ENCODE peak calls at places on chromosome 1, in six cellular contexts. One of them, this sample, is unnamed.

GRCh38 chr1:204714194-204714860 is 28.8 kb upstream of the LRRN2 start:
- DNase-seq in GM20000: no peak
- DNase-seq in glutamatergic neuron: no peak
- DNase-seq in fibroblast of mammary gland: no peak
- DNase-seq in heart left ventricle: no peak
- DNase-seq in mammary epithelial cell: no peak
- DNase-seq in this sample: no peak

GRCh38 chr1:41806472-41807155 is 112.1 kb downstream of the HIVEP3 start:
- DNase-seq in GM20000: peak; percentile 36
- DNase-seq in glutamatergic neuron: no peak
- DNase-seq in fibroblast of mammary gland: no peak
- DNase-seq in heart left ventricle: no peak
- DNase-seq in mammary epithelial cell: no peak
- DNase-seq in this sample: no peak

GRCh38 chr1:45864124-45864721 is 60.8 kb downstream of the MAST2 start:
- DNase-seq in GM20000: no peak
- DNase-seq in glutamatergic neuron: no peak
- DNase-seq in fibroblast of mammary gland: peak; percentile 38
- DNase-seq in heart left ventricle: no peak
- DNase-seq in mammary epithelial cell: peak; percentile 16
- DNase-seq in this sample: no peak

GRCh38 chr1:119217429-119217828 is 77.0 kb upstream of the WARS2 start:
- DNase-seq in GM20000: no peak
- DNase-seq in glutamatergic neuron: no peak
- DNase-seq in fibroblast of mammary gland: no peak
- DNase-seq in heart left ventricle: no peak
- DNase-seq in mammary epithelial cell: no peak
- DNase-seq in this sample: no peak

GRCh38 chr1:109208847-109209463 is 4.8 kb upstream of the SARS1 start:
- DNase-seq in GM20000: no peak
- DNase-seq in glutamatergic neuron: no peak
- DNase-seq in fibroblast of mammary gland: peak; percentile 65
- DNase-seq in heart left ventricle: no peak
- DNase-seq in mammary epithelial cell: peak; percentile 70
- DNase-seq in this sample: no peak

GRCh38 chr1:39575191-39576015 is 1.2 kb downstream of the PABPC4 start:
- DNase-seq in GM20000: peak; percentile 69
- DNase-seq in glutamatergic neuron: peak; percentile 70
- DNase-seq in fibroblast of mammary gland: peak; percentile 82
- DNase-seq in heart left ventricle: peak; percentile 80
- DNase-seq in mammary epithelial cell: peak; percentile 41
- DNase-seq in this sample: peak; percentile 33

GRCh38 chr1:65395887-65396612 is 24.4 kb upstream of the LEPR start:
- DNase-seq in GM20000: no peak
- DNase-seq in glutamatergic neuron: no peak
- DNase-seq in fibroblast of mammary gland: peak; percentile 77
- DNase-seq in heart left ventricle: no peak
- DNase-seq in mammary epithelial cell: peak; percentile 59
- DNase-seq in this sample: no peak

GRCh38 chr1:213761845-213762407 is 225.8 kb upstream of the PROX1 start:
- DNase-seq in GM20000: no peak
- DNase-seq in glutamatergic neuron: no peak
- DNase-seq in fibroblast of mammary gland: no peak
- DNase-seq in heart left ventricle: no peak
- DNase-seq in mammary epithelial cell: no peak
- DNase-seq in this sample: no peak

GRCh38 chr1:81834921-81835698 is 34.4 kb downstream of the ADGRL2 start:
- DNase-seq in GM20000: no peak
- DNase-seq in glutamatergic neuron: no peak
- DNase-seq in fibroblast of mammary gland: peak; percentile 59
- DNase-seq in heart left ventricle: peak; percentile 55
- DNase-seq in mammary epithelial cell: peak; percentile 46
- DNase-seq in this sample: no peak

GRCh38 chr1:119582801-119583200 is 65.3 kb downstream of the ZNF697 start:
- DNase-seq in GM20000: peak; percentile 16
- DNase-seq in glutamatergic neuron: peak; percentile 56
- DNase-seq in fibroblast of mammary gland: peak; percentile 66
- DNase-seq in heart left ventricle: peak; percentile 54
- DNase-seq in mammary epithelial cell: peak; percentile 78
- DNase-seq in this sample: no peak

GRCh38 chr1:166785987-166786386 is 53.3 kb upstream of the POGK start:
- DNase-seq in GM20000: no peak
- DNase-seq in glutamatergic neuron: no peak
- DNase-seq in fibroblast of mammary gland: no peak
- DNase-seq in heart left ventricle: no peak
- DNase-seq in mammary epithelial cell: no peak
- DNase-seq in this sample: no peak
- TF ChIP-seq CTCF in GM20000: no peak
- TF ChIP-seq CTCF in glutamatergic neuron: no peak
- TF ChIP-seq CTCF in fibroblast of mammary gland: no peak
- TF ChIP-seq CTCF in heart left ventricle: no peak
- TF ChIP-seq CTCF in mammary epithelial cell: peak; percentile 22
- TF ChIP-seq CTCF in this sample: no peak

GRCh38 chr1:50526431-50526830 is 103.2 kb upstream of the DMRTA2 start:
- DNase-seq in GM20000: no peak
- DNase-seq in glutamatergic neuron: no peak
- DNase-seq in fibroblast of mammary gland: no peak
- DNase-seq in heart left ventricle: no peak
- DNase-seq in mammary epithelial cell: no peak
- DNase-seq in this sample: no peak

GRCh38 chr1:50529510-50529909 is 106.3 kb upstream of the DMRTA2 start:
- DNase-seq in GM20000: no peak
- DNase-seq in glutamatergic neuron: no peak
- DNase-seq in fibroblast of mammary gland: no peak
- DNase-seq in heart left ventricle: no peak
- DNase-seq in mammary epithelial cell: no peak
- DNase-seq in this sample: no peak

GRCh38 chr1:50527249-50527986 is 104.2 kb upstream of the DMRTA2 start:
- DNase-seq in GM20000: peak; percentile 7
- DNase-seq in glutamatergic neuron: no peak
- DNase-seq in fibroblast of mammary gland: no peak
- DNase-seq in heart left ventricle: no peak
- DNase-seq in mammary epithelial cell: no peak
- DNase-seq in this sample: no peak

GRCh38 chr1:50531601-50532000 is 108.4 kb upstream of the DMRTA2 start:
- DNase-seq in GM20000: no peak
- DNase-seq in glutamatergic neuron: no peak
- DNase-seq in fibroblast of mammary gland: no peak
- DNase-seq in heart left ventricle: no peak
- DNase-seq in mammary epithelial cell: no peak
- DNase-seq in this sample: no peak

DNA sequence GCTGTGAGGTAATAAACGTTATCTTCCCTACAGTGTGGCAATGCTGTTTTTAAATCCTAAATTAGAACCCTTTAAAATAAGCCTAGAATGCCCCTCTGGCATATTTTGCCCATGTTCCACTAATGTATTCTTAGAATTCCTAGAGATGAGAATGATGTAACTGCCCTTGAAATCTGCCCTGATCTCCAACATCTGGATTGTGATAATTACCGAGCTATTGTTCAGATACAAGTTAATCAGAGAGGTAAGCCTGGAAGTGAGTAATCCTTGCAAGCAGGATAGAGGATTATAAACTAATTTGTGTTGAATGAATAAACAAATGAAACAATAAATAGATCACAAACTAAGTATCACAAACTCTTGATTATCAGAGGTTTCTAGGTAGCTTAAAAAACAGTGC is 107.8 kb upstream of the DMRTA2 start:
- DNase-seq in GM20000: no peak
- DNase-seq in glutamatergic neuron: no peak
- DNase-seq in fibroblast of mammary gland: peak; percentile 11
- DNase-seq in heart left ventricle: no peak
- DNase-seq in mammary epithelial cell: no peak
- DNase-seq in this sample: no peak
- TF ChIP-seq CTCF in GM20000: no peak
- TF ChIP-seq CTCF in glutamatergic neuron: no peak
- TF ChIP-seq CTCF in fibroblast of mammary gland: no peak
- TF ChIP-seq CTCF in heart left ventricle: no peak
- TF ChIP-seq CTCF in mammary epithelial cell: no peak
- TF ChIP-seq CTCF in this sample: no peak

DNA sequence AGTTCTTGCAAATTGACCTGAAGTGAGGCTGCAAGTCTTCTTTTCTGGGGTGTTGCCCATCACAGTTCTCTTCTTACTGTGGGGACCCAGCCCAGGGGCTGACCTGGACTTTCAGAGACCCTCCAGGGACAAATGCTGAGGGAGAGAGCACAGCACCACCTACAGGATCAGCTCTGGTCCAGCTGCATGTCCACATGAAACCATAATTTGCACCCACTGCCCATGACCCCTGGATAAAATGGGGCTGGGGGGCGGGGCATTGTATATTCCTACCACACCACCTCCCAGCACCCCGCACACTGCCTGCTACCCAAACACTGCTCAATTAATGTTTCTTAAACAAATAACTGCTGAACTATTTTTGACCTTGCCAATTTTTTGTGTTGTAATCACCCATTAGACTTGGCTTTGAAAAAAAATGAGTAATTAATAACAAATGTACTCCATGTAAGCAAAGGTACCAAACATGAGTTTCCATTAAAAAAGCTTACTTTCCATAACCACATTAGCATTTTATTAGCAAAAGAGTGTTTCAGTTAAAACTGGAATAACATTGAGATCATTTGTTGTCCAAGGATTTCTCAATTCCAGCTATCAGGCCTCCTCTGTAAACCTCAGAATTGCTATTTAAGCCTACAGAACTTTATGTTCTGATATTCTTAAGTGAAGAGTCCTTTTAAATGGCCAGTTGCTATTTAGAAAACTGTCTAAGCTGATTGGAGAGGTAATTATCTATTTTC is 168.0 kb upstream of the RAB4A start:
- DNase-seq in GM20000: no peak
- DNase-seq in glutamatergic neuron: no peak
- DNase-seq in fibroblast of mammary gland: peak; percentile 37
- DNase-seq in heart left ventricle: no peak
- DNase-seq in mammary epithelial cell: no peak
- DNase-seq in this sample: no peak
- TF ChIP-seq CTCF in GM20000: no peak
- TF ChIP-seq CTCF in glutamatergic neuron: no peak
- TF ChIP-seq CTCF in fibroblast of mammary gland: peak; percentile 17
- TF ChIP-seq CTCF in heart left ventricle: no peak
- TF ChIP-seq CTCF in mammary epithelial cell: peak; percentile 13
- TF ChIP-seq CTCF in this sample: no peak

GRCh38 chr1:235910357-235911299 is 43.9 kb upstream of the LYST start:
- DNase-seq in GM20000: no peak
- DNase-seq in glutamatergic neuron: no peak
- DNase-seq in fibroblast of mammary gland: peak; percentile 99
- DNase-seq in heart left ventricle: peak; percentile 37
- DNase-seq in mammary epithelial cell: peak; percentile 99
- DNase-seq in this sample: no peak
- TF ChIP-seq CTCF in GM20000: no peak
- TF ChIP-seq CTCF in glutamatergic neuron: no peak
- TF ChIP-seq CTCF in fibroblast of mammary gland: no peak
- TF ChIP-seq CTCF in heart left ventricle: no peak
- TF ChIP-seq CTCF in mammary epithelial cell: no peak
- TF ChIP-seq CTCF in this sample: no peak

GRCh38 chr1:176206961-176207902 is at the start of gene COP1:
- DNase-seq in GM20000: peak; percentile 95
- DNase-seq in glutamatergic neuron: peak; percentile 97
- DNase-seq in fibroblast of mammary gland: peak; percentile 92
- DNase-seq in heart left ventricle: peak; percentile 98
- DNase-seq in mammary epithelial cell: peak; percentile 96
- DNase-seq in this sample: peak; percentile 92
- TF ChIP-seq CTCF in GM20000: no peak
- TF ChIP-seq CTCF in glutamatergic neuron: no peak
- TF ChIP-seq CTCF in fibroblast of mammary gland: no peak
- TF ChIP-seq CTCF in heart left ventricle: no peak
- TF ChIP-seq CTCF in mammary epithelial cell: no peak
- TF ChIP-seq CTCF in this sample: no peak

GRCh38 chr1:25743164-25744139 is 56.5 kb upstream of the SELENON start:
- DNase-seq in GM20000: no peak
- DNase-seq in glutamatergic neuron: peak; percentile 54
- DNase-seq in fibroblast of mammary gland: peak; percentile 89
- DNase-seq in heart left ventricle: peak; percentile 97
- DNase-seq in mammary epithelial cell: no peak
- DNase-seq in this sample: no peak

GRCh38 chr1:25742316-25742715 is 57.7 kb upstream of the SELENON start:
- DNase-seq in GM20000: no peak
- DNase-seq in glutamatergic neuron: no peak
- DNase-seq in fibroblast of mammary gland: no peak
- DNase-seq in heart left ventricle: no peak
- DNase-seq in mammary epithelial cell: no peak
- DNase-seq in this sample: no peak

GRCh38 chr1:25746299-25747045 is 53.5 kb upstream of the SELENON start:
- DNase-seq in GM20000: no peak
- DNase-seq in glutamatergic neuron: no peak
- DNase-seq in fibroblast of mammary gland: no peak
- DNase-seq in heart left ventricle: no peak
- DNase-seq in mammary epithelial cell: no peak
- DNase-seq in this sample: no peak

GRCh38 chr1:25744636-25745425 is 55.2 kb upstream of the SELENON start:
- DNase-seq in GM20000: no peak
- DNase-seq in glutamatergic neuron: no peak
- DNase-seq in fibroblast of mammary gland: no peak
- DNase-seq in heart left ventricle: no peak
- DNase-seq in mammary epithelial cell: no peak
- DNase-seq in this sample: no peak

GRCh38 chr1:25744140-25744581 is 55.8 kb upstream of the SELENON start:
- DNase-seq in GM20000: no peak
- DNase-seq in glutamatergic neuron: no peak
- DNase-seq in fibroblast of mammary gland: peak; percentile 68
- DNase-seq in heart left ventricle: peak; percentile 87
- DNase-seq in mammary epithelial cell: peak; percentile 28
- DNase-seq in this sample: no peak
- TF ChIP-seq CTCF in GM20000: no peak
- TF ChIP-seq CTCF in glutamatergic neuron: no peak
- TF ChIP-seq CTCF in fibroblast of mammary gland: peak; percentile 62
- TF ChIP-seq CTCF in heart left ventricle: peak; percentile 27
- TF ChIP-seq CTCF in mammary epithelial cell: peak; percentile 76
- TF ChIP-seq CTCF in this sample: no peak

GRCh38 chr1:18951416-18951815 is 5.1 kb downstream of the IFFO2 start:
- DNase-seq in GM20000: no peak
- DNase-seq in glutamatergic neuron: no peak
- DNase-seq in fibroblast of mammary gland: no peak
- DNase-seq in heart left ventricle: peak; percentile 51
- DNase-seq in mammary epithelial cell: no peak
- DNase-seq in this sample: peak; percentile 65

GRCh38 chr1:18950415-18951026 is 6.0 kb downstream of the IFFO2 start:
- DNase-seq in GM20000: peak; percentile 59
- DNase-seq in glutamatergic neuron: no peak
- DNase-seq in fibroblast of mammary gland: no peak
- DNase-seq in heart left ventricle: peak; percentile 74
- DNase-seq in mammary epithelial cell: peak; percentile 24
- DNase-seq in this sample: peak; percentile 38

GRCh38 chr1:18948913-18949688 is 7.4 kb downstream of the IFFO2 start:
- DNase-seq in GM20000: no peak
- DNase-seq in glutamatergic neuron: no peak
- DNase-seq in fibroblast of mammary gland: peak; percentile 72
- DNase-seq in heart left ventricle: peak; percentile 79
- DNase-seq in mammary epithelial cell: peak; percentile 53
- DNase-seq in this sample: no peak

GRCh38 chr1:18948048-18948912 is 8.2 kb downstream of the IFFO2 start:
- DNase-seq in GM20000: no peak
- DNase-seq in glutamatergic neuron: no peak
- DNase-seq in fibroblast of mammary gland: no peak
- DNase-seq in heart left ventricle: no peak
- DNase-seq in mammary epithelial cell: peak; percentile 92
- DNase-seq in this sample: no peak

GRCh38 chr1:18949689-18950414 is 6.6 kb downstream of the IFFO2 start:
- DNase-seq in GM20000: peak; percentile 60
- DNase-seq in glutamatergic neuron: peak; percentile 46
- DNase-seq in fibroblast of mammary gland: peak; percentile 36
- DNase-seq in heart left ventricle: no peak
- DNase-seq in mammary epithelial cell: peak; percentile 47
- DNase-seq in this sample: no peak
- TF ChIP-seq CTCF in GM20000: peak; percentile 27
- TF ChIP-seq CTCF in glutamatergic neuron: peak; percentile 5
- TF ChIP-seq CTCF in fibroblast of mammary gland: peak; percentile 5
- TF ChIP-seq CTCF in heart left ventricle: no peak
- TF ChIP-seq CTCF in mammary epithelial cell: peak; percentile 37
- TF ChIP-seq CTCF in this sample: no peak

This sample was measured in activated B cell treated with CpG ODN at 0.5 μM for 24 hours.